ENCODE peak calls at places on chromosome 9, in five cellular contexts. A, R, D, H and Y are unnamed samples.

GRCh38 chr9:130500340-130500771 is 55.6 kb downstream of the ASS1 start:
- DNase-seq in A (no peak), R (no peak), D (no peak), H (no peak), Y (no peak)

GRCh38 chr9:16385590-16386578 is 484.6 kb downstream of the BNC2 start:
- DNase-seq in A (no peak), R (no peak), D (no peak), H (no peak), Y (no peak)

GRCh38 chr9:128160603-128160987 is 530 bp downstream of the BBLN start:
- DNase-seq in A (peak), R (no peak), D (no peak), H (no peak), Y (no peak)

GRCh38 chr9:76290555-76290954 is 103.7 kb downstream of the RFK start:
- DNase-seq in A (no peak), R (no peak), D (no peak), H (no peak), Y (no peak)

GRCh38 chr9:135349963-135350360 is 129.6 kb upstream of the PPP1R26 start:
- DNase-seq in A (no peak), R (no peak), D (no peak), H (no peak), Y (no peak)

GRCh38 chr9:81588148-81588874 is 101.0 kb downstream of the TLE1 start:
- DNase-seq in A (no peak), R (peak), D (no peak), H (peak), Y (peak)

GRCh38 chr9:87597710-87598200 is 100.1 kb downstream of the DAPK1 start:
- DNase-seq in A (no peak), R (no peak), D (no peak), H (no peak), Y (no peak)

GRCh38 chr9:130681769-130682489 is 11.7 kb upstream of the EXOSC2 start:
- DNase-seq in A (no peak), R (no peak), D (peak), H (no peak), Y (no peak)

GRCh38 chr9:82560457-82560904 is 502.5 kb downstream of the RASEF start:
- DNase-seq in A (no peak), R (no peak), D (no peak), H (no peak), Y (no peak)

GRCh38 chr9:96493757-96494156 is 43.8 kb downstream of the HABP4 start:
- DNase-seq in A (no peak), R (no peak), D (no peak), H (no peak), Y (no peak)

GRCh38 chr9:105194234-105194633 is 50.2 kb upstream of the SLC44A1 start:
- DNase-seq in A (no peak), R (no peak), D (no peak), H (no peak), Y (no peak)

GRCh38 chr9:77935974-77936373 is 95.6 kb downstream of the GNAQ start:
- DNase-seq in A (peak), R (no peak), D (no peak), H (no peak), Y (no peak)

GRCh38 chr9:77943053-77943452 is 88.6 kb downstream of the GNAQ start:
- DNase-seq in A (no peak), R (no peak), D (no peak), H (no peak), Y (no peak)

GRCh38 chr9:77933976-77934375 is 97.6 kb downstream of the GNAQ start:
- DNase-seq in A (no peak), R (no peak), D (no peak), H (no peak), Y (no peak)

GRCh38 chr9:77944556-77945261 is 86.9 kb downstream of the GNAQ start:
- DNase-seq in A (no peak), R (no peak), D (no peak), H (no peak), Y (no peak)

GRCh38 chr9:77939149-77939668 is 92.4 kb downstream of the GNAQ start:
- DNase-seq in A (no peak), R (no peak), D (no peak), H (no peak), Y (no peak)
- H3K27ac ChIP-seq in A (no peak), R (no peak), D (no peak), H (no peak), Y (no peak)

GRCh38 chr9:124197177-124198095 is 60.3 kb upstream of the NEK6 start:
- DNase-seq in A (no peak), R (no peak), D (no peak), H (no peak), Y (no peak)
- H3K27ac ChIP-seq in A (no peak), R (no peak), D (no peak), H (no peak), Y (no peak)

GRCh38 chr9:5834214-5834613 is 1.3 kb upstream of the ERMP1 start:
- DNase-seq in A (no peak), R (no peak), D (no peak), H (no peak), Y (no peak)

GRCh38 chr9:5832093-5832542 is 799 bp downstream of the ERMP1 start:
- DNase-seq in A (peak), R (no peak), D (no peak), H (peak), Y (no peak)

GRCh38 chr9:5835808-5836207 is 2.9 kb upstream of the ERMP1 start:
- DNase-seq in A (no peak), R (no peak), D (no peak), H (no peak), Y (no peak)

DNA sequence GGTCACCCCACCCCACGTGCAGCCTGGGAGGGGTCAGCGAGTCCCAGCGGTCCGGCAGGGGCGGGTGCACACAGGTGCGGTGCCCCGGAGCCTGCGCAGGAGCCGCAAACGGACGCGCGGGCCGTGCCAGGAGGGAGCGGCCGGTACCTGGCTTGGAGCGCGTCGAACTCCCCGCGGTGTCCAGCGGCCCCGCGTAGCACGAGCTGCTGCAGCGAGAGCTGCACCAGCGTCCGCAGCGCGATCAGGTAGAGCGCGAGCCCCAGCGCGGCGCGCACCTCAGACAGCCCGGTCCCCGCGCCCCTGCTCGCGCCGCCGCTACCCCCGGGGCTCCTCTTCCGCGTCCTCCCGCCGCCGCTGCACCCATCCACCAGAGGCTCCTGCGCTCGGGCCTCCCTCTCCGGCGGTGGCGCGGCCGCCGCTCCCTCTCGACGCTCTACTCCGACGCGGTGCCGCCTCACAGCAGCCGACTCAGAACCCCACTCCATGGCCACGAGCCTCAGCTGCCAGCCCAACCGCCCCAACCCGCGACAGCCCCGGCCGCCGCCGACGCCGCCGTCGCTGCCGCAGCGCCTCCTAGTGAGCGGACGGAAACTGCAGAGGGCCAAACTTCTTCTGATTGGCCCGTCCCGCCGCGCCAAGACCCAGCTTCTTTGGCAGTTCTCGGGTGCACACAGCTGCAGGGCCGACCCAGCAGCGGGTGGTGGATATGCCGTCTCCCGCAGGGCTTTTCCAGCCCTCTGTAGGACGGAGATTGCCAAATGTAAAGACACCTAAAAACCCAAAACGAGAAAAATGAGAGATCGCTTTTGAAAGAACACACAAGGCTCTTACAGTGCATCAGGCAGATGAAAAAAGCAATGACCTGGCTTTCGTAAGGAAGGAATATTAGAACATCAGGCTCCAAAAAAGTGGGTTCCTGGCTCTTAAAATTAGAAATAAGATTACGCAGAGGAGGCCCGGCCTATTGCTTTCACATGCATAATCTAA is at the start of gene ERMP1:
- DNase-seq in A (peak), R (peak), D (peak), H (peak), Y (no peak)
- H3K27ac ChIP-seq in A (peak), R (peak), D (peak), H (peak), Y (peak)

GRCh38 chr9:68446836-68447235 is 90.4 kb downstream of the PGM5 start:
- DNase-seq in A (no peak), R (no peak), D (peak), H (no peak), Y (no peak)
- H3K27ac ChIP-seq in A (no peak), R (peak), D (no peak), H (no peak), Y (no peak)

GRCh38 chr9:35681341-35682002 is 7.7 kb downstream of the CA9 start:
- DNase-seq in A (no peak), R (no peak), D (no peak), H (no peak), Y (no peak)

GRCh38 chr9:35682520-35682919 is 7.2 kb downstream of the TPM2 start:
- DNase-seq in A (no peak), R (no peak), D (no peak), H (no peak), Y (no peak)

GRCh38 chr9:35683323-35683722 is 6.4 kb downstream of the TPM2 start:
- DNase-seq in A (no peak), R (no peak), D (no peak), H (no peak), Y (no peak)

GRCh38 chr9:35680331-35681105 is 6.8 kb downstream of the CA9 start:
- DNase-seq in A (no peak), R (no peak), D (no peak), H (no peak), Y (no peak)

GRCh38 chr9:35682083-35682482 is 7.6 kb downstream of the TPM2 start:
- DNase-seq in A (no peak), R (no peak), D (peak), H (no peak), Y (no peak)
- H3K27ac ChIP-seq in A (no peak), R (peak), D (no peak), H (no peak), Y (no peak)